ENCODE peak calls at places on chromosomes 2 and 18, in four cellular contexts. L is IMR-90, V is GM12878, R is K562. I is an unnamed sample.
A peak's percentile ranks its signal among the peaks of the same experiment; 100 is the strongest.

GRCh38 chr2:213490087-213490486 is 205.8 kb downstream of the SPAG16 start:
- DNase-seq in L (no peak), R (no peak), V (no peak), I (no peak)

GRCh38 chr2:64837116-64837704 is 152.0 kb upstream of the SLC1A4 start:
- DNase-seq in V (no peak), R (peak; percentile 34), L (peak; percentile 76), I (no peak)

GRCh38 chr2:80303825-80304521 is 579 bp downstream of the LRRTM1 start:
- DNase-seq in V (no peak), R (no peak), L (no peak), I (no peak)

GRCh38 chr2:85800576-85800975 is 46.8 kb downstream of the ATOH8 start:
- DNase-seq in R (no peak), L (no peak), V (no peak), I (no peak)

GRCh38 chr2:237699870-237700582 is 72.6 kb downstream of the LRRFIP1 start:
- DNase-seq in V (no peak), R (no peak), L (no peak), I (no peak)

GRCh38 chr2:134413430-134413829 is 159.6 kb downstream of the MGAT5 start:
- DNase-seq in R (no peak), L (peak; percentile 78), V (no peak), I (no peak)

GRCh38 chr2:43845181-43845580 is 6.4 kb downstream of the ABCG8 start:
- DNase-seq in V (no peak), R (no peak), L (no peak), I (no peak)

GRCh38 chr2:69549421-69549820 is 94.1 kb downstream of the AAK1 start:
- DNase-seq in R (no peak), L (peak; percentile 64), V (no peak), I (peak; percentile 50)

GRCh38 chr2:99635710-99636431 is 146.1 kb upstream of the REV1 start:
- DNase-seq in V (no peak), L (no peak), R (no peak), I (no peak)

GRCh38 chr2:217837001-217837491 is 165.7 kb downstream of the TNS1 start:
- DNase-seq in V (no peak), R (no peak), L (no peak), I (no peak)

GRCh38 chr2:14647714-14648113 is 15.2 kb downstream of the LRATD1 start:
- DNase-seq in V (no peak), R (no peak), L (no peak), I (no peak)

GRCh38 chr2:98346259-98347236 is at the start of gene CNGA3:
- DNase-seq in R (peak; percentile 12), L (peak; percentile 6), V (no peak), I (peak; percentile 11)

GRCh38 chr2:154960802-154961583 is 262.5 kb downstream of the KCNJ3 start:
- DNase-seq in L (no peak), V (peak; percentile 36), R (no peak), I (no peak)

GRCh38 chr2:7899241-7899640 is 782.6 kb upstream of the ID2 start:
- DNase-seq in L (no peak), V (no peak), R (no peak), I (no peak)

GRCh38 chr2:190277234-190278112 is 42.2 kb downstream of the HIBCH start:
- DNase-seq in R (peak; percentile 66), L (peak; percentile 51), V (no peak), I (peak; percentile 70)

GRCh38 chr2:29463181-29463900 is 348.1 kb downstream of the CLIP4 start:
- DNase-seq in R (no peak), V (no peak), L (peak; percentile 88), I (no peak)

GRCh38 chr2:209726311-209726710 is 45.3 kb upstream of the UNC80 start:
- DNase-seq in V (no peak), L (no peak), R (no peak), I (no peak)

GRCh38 chr2:242053921-242054320 is 184.4 kb downstream of the RTP5 start:
- DNase-seq in R (no peak), L (no peak), V (no peak), I (no peak)

GRCh38 chr2:26469092-26469710 is 8.7 kb downstream of the OTOF start:
- DNase-seq in V (peak; percentile 25), L (peak; percentile 59), R (peak; percentile 87), I (peak; percentile 61)

GRCh38 chr2:150142561-150142960 is 344.9 kb downstream of the RND3 start:
- DNase-seq in V (no peak), L (peak; percentile 92), R (no peak), I (peak; percentile 83)

GRCh38 chr2:85723707-85724360 is 29.7 kb downstream of the GNLY start:
- DNase-seq in L (peak; percentile 50), R (no peak), V (no peak), I (no peak)

GRCh38 chr2:98172150-98172765 is 85.3 kb downstream of the VWA3B start:
- DNase-seq in V (no peak), R (no peak), L (no peak), I (no peak)

GRCh38 chr2:10057231-10058107 is 14.1 kb downstream of the KLF11 start:
- DNase-seq in L (peak; percentile 88), R (peak; percentile 87), V (no peak), I (peak; percentile 31)

GRCh38 chr2:58063641-58064040 is 17.0 kb downstream of the VRK2 start:
- DNase-seq in R (no peak), L (peak; percentile 77), V (no peak), I (peak; percentile 39)

GRCh38 chr2:111534816-111535803 is 348.9 kb downstream of the ANAPC1 start:
- DNase-seq in R (no peak), L (peak; percentile 56), V (no peak), I (peak; percentile 78)
- TF ChIP-seq FOS in R (no peak), L (no peak), V (no peak), I (no peak)

GRCh38 chr2:74740395-74741075 is 86.5 kb downstream of the SEMA4F start:
- DNase-seq in R (no peak), V (no peak), L (peak; percentile 96), I (peak; percentile 77)
- TF ChIP-seq FOS in R (no peak), V (no peak), L (peak; percentile 90), I (peak; percentile 81)

DNA sequence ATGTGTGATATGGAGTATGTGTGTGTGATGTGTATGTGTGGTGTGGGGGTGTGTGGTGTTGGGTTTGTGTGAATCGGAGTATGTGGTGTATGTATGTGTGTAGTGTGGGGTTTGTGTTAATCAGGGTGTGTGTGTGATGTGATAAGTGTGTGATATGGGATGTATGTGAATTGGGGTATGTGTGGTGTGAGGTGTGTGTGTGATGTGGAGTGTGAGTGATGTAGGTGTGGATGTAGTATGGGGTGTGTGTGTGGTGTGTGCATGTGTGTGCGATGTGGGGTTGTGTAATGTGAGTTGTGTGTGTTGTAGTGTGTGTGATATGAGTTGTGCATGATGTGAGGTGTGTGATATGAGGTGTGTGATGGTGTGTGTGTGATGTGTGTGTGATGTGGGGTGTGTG is 54.4 kb downstream of the TWIST2 start:
- DNase-seq in L (no peak), V (no peak), R (no peak), I (no peak)
- TF ChIP-seq FOS in L (no peak), V (no peak), R (no peak), I (no peak)

GRCh38 chr2:62050456-62051045 is 145.1 kb downstream of the COMMD1 start:
- DNase-seq in V (no peak), R (no peak), L (no peak), I (no peak)
- TF ChIP-seq FOS in V (no peak), R (no peak), L (no peak), I (no peak)

GRCh38 chr18:21303445-21303844 is 61.4 kb downstream of the GREB1L start:
- DNase-seq in R (no peak), L (no peak), V (no peak), I (no peak)

GRCh38 chr18:21300616-21301200 is 58.7 kb downstream of the GREB1L start:
- DNase-seq in L (no peak), R (no peak), V (no peak), I (peak; percentile 20)

GRCh38 chr18:21305621-21306020 is 63.6 kb downstream of the GREB1L start:
- DNase-seq in V (no peak), L (no peak), R (no peak), I (no peak)

GRCh38 chr18:21306368-21306767 is 64.3 kb downstream of the GREB1L start:
- DNase-seq in L (no peak), V (no peak), R (no peak), I (no peak)

GRCh38 chr18:21303913-21304312 is 61.9 kb downstream of the GREB1L start:
- DNase-seq in V (no peak), L (no peak), R (no peak), I (no peak)
- TF ChIP-seq FOS in V (no peak), L (no peak), R (no peak), I (no peak)

I was measured in endothelial cell of umbilical vein.